ENCODE peak calls at places on chromosomes 4 and X, in four cellular contexts. U is CD8-positive, alpha-beta memory T cell; I is GM23248; Y is uterus. A is an unnamed sample.

GRCh38 chrX:43557792-43558191 is 98.3 kb upstream of the MAOA start:
- DNase-seq in Y (peak; percentile 33), U (peak; percentile 46), I (peak; percentile 56), A (no peak)

GRCh38 chr4:48499551-48500066 is 9.6 kb downstream of the ZAR1 start:
- DNase-seq in Y (no peak), U (no peak), I (no peak), A (no peak)

GRCh38 chr4:163448541-163449203 is 24.9 kb downstream of the TKTL2 start:
- DNase-seq in I (peak; percentile 42), U (no peak), Y (no peak), A (no peak)

GRCh38 chr4:73450398-73451004 is 14.5 kb downstream of the AFP start:
- DNase-seq in I (peak; percentile 95), U (no peak), Y (no peak), A (no peak)

GRCh38 chrX:131763674-131764073 is 219.8 kb downstream of the OR13H1 start:
- DNase-seq in I (peak; percentile 11), U (peak; percentile 83), Y (peak; percentile 82), A (peak; percentile 79)

GRCh38 chr4:160364217-160364616 is 1261.3 kb downstream of the RAPGEF2 start:
- DNase-seq in I (no peak), Y (no peak), U (no peak), A (no peak)

GRCh38 chrX:8607326-8607725 is 124.6 kb downstream of the ANOS1 start:
- DNase-seq in Y (no peak), U (no peak), I (peak; percentile 0), A (no peak)

GRCh38 chrX:39759526-39760224 is 338.1 kb downstream of the BCOR start:
- DNase-seq in I (peak; percentile 56), Y (peak; percentile 44), U (no peak), A (peak; percentile 12)

GRCh38 chrX:30488092-30488491 is 89.5 kb downstream of the TASL start:
- DNase-seq in U (no peak), I (peak; percentile 41), Y (no peak), A (no peak)

GRCh38 chr4:11743236-11743635 is 314.5 kb upstream of the HS3ST1 start:
- DNase-seq in U (no peak), Y (no peak), I (no peak), A (no peak)

GRCh38 chr4:123505457-123506310 is 109.1 kb downstream of the SPRY1 start:
- DNase-seq in Y (peak; percentile 28), I (peak; percentile 60), U (peak; percentile 7), A (peak; percentile 11)

GRCh38 chrX:42704454-42704853 is 73.5 kb downstream of the PPP1R2C start:
- DNase-seq in I (peak; percentile 3), Y (no peak), U (no peak), A (no peak)

GRCh38 chrX:101287402-101287801 is 3.7 kb downstream of the TAF7L start:
- DNase-seq in I (peak; percentile 49), U (peak; percentile 10), Y (no peak), A (no peak)

GRCh38 chr4:109033993-109034392 is 268.5 kb downstream of the COL25A1 start:
- DNase-seq in U (no peak), I (no peak), Y (no peak), A (no peak)

GRCh38 chr4:181143241-181143854 is 1099.9 kb upstream of the TENM3 start:
- DNase-seq in I (peak; percentile 65), Y (peak; percentile 64), U (peak; percentile 40), A (peak; percentile 89)

GRCh38 chr4:149531861-149532260 is 283.8 kb downstream of the IQCM start:
- DNase-seq in I (peak; percentile 32), Y (no peak), U (no peak), A (no peak)

GRCh38 chr4:1539132-1539755 is 133.0 kb upstream of the NKX1-1 start:
- DNase-seq in Y (no peak), I (no peak), U (no peak), A (no peak)

GRCh38 chr4:110289601-110290100 is 91.2 kb upstream of the ELOVL6 start:
- DNase-seq in U (no peak), Y (no peak), I (no peak), A (no peak)

GRCh38 chrX:154598656-154599055 is 13.7 kb downstream of the CTAG1A start:
- DNase-seq in U (no peak), Y (no peak), I (no peak), A (no peak)

GRCh38 chrX:1086444-1087409 is 125.7 kb downstream of the CRLF2 start:
- DNase-seq in U (no peak), Y (no peak), I (no peak), A (no peak)

GRCh38 chr4:121800961-121801714 is at the start of gene EXOSC9:
- DNase-seq in Y (peak; percentile 92), U (peak; percentile 92), I (peak; percentile 95), A (peak; percentile 90)

GRCh38 chrX:115362334-115363095 is 73.0 kb downstream of the LUZP4 start:
- DNase-seq in I (peak; percentile 20), U (no peak), Y (no peak), A (no peak)

GRCh38 chr4:7170012-7170411 is 22.3 kb upstream of the SORCS2 start:
- DNase-seq in Y (no peak), U (no peak), I (no peak), A (no peak)

GRCh38 chrX:85379174-85379907 is at the start of gene POF1B:
- DNase-seq in I (no peak), U (no peak), Y (no peak), A (no peak)

GRCh38 chrX:155086202-155086840 is 15.0 kb downstream of the BRCC3 start:
- DNase-seq in Y (peak; percentile 38), I (peak; percentile 33), U (peak; percentile 24), A (no peak)

GRCh38 chrX:148049441-148049840 is 68.3 kb downstream of the FMR1NB start:
- DNase-seq in Y (no peak), I (peak; percentile 40), U (peak; percentile 33), A (no peak)

GRCh38 chr4:107854326-107855030 is 29.7 kb downstream of the SGMS2 start:
- DNase-seq in Y (peak; percentile 30), U (no peak), I (peak; percentile 81), A (no peak)

GRCh38 chr4:168589154-168589553 is 92.3 kb downstream of the PALLD start:
- DNase-seq in U (no peak), Y (peak; percentile 79), I (peak; percentile 82), A (no peak)

GRCh38 chrX:20397587-20397986 is 130.9 kb upstream of the RPS6KA3 start:
- DNase-seq in Y (no peak), I (no peak), U (no peak), A (no peak)

GRCh38 chrX:103066606-103067005 is 2.6 kb upstream of the BEX1 start:
- DNase-seq in U (no peak), I (peak; percentile 6), Y (no peak), A (no peak)

DNA sequence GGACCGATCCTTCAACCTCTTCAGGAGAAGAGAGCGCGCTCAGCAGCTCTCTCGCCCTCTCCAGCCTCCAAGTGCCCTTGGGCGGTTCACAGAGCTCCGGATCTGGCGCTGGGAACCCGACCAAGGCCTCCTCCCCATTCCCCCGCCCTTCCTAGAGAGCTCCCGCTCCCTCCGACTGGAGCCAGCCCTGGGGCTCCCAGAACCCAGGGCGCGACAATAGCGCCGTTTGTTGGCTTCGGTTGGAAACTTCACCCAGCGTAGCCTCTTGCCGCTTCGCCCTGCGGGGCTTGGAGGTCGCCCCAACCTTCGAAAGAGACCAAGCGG is 3.1 kb upstream of the SOX3 start:
- DNase-seq in U (no peak), Y (no peak), I (peak; percentile 60), A (no peak)
- H3K27me3 ChIP-seq in U (no peaks in the 10 kb centered on the region), Y (peaks cover 59% of the 10 kb centered on the region), I (peaks cover 58% of the 10 kb centered on the region), A (peaks cover 30% of the 10 kb centered on the region)

DNA sequence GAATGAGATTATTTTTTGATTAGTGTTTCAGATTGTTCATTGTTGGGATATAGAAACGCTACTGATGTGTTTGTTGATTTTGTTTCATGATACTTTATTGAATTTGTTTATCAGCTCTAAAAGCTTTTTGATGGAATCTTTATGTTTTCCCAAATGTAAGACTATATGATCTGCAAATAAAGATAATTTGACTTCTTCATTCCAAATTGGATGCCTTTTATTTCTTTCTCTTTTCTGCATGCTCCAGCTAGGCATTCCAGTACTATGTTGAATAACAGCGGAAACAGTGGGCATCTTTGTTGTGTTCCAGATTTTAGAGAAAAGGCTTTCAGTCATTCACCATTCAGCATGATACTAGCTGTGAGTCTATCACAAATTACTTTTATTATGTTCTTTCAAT is 21.8 kb downstream of the SPANXN4 start:
- DNase-seq in U (no peak), Y (no peak), I (no peak), A (no peak)
- H3K27me3 ChIP-seq in U (no peaks in the 10 kb centered on the region), Y (no peaks in the 10 kb centered on the region), I (no peaks in the 10 kb centered on the region), A (no peaks in the 10 kb centered on the region)

GRCh38 chr4:3720461-3720860 is 45.7 kb upstream of the ADRA2C start:
- DNase-seq in I (no peak), U (no peak), Y (no peak), A (no peak)
- H3K27me3 ChIP-seq in I (peaks cover 29% of the 10 kb centered on the region), U (no peaks in the 10 kb centered on the region), Y (no peaks in the 10 kb centered on the region), A (peaks cover 33% of the 10 kb centered on the region)

GRCh38 chrX:150572206-150572605 is 3.8 kb downstream of the MTM1 start:
- DNase-seq in Y (no peak), I (peak; percentile 3), U (no peak), A (no peak)
- H3K27me3 ChIP-seq in Y (no peaks in the 10 kb centered on the region), I (no peaks in the 10 kb centered on the region), U (no peaks in the 10 kb centered on the region), A (no peaks in the 10 kb centered on the region)

DNA sequence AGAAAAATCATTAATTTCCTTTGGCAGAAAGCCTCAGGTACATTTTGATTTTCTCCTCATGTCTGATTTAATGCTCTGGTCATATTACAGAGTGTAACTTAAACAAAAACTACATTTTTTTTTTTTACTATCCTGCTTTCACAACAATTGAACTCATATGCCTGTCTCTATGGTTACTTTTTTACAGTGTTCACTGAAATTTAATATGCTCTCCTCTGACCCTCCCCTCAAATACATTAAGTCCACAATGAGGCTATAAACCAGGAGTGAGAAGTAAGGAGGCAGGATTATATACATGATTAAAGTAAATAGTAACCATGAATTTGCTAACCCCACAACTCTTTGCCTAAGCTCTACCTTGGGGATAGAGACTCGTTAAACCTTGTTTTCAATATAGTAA is 2.3 kb upstream of the NSUN7 start:
- DNase-seq in Y (no peak), I (no peak), U (no peak), A (no peak)
- H3K27me3 ChIP-seq in Y (no peaks in the 10 kb centered on the region), I (peaks cover 25% of the 10 kb centered on the region), U (peaks cover 16% of the 10 kb centered on the region), A (peaks cover 4% of the 10 kb centered on the region)

GRCh38 chr4:127400736-127401346 is 231.9 kb upstream of the INTU start:
- DNase-seq in I (peak; percentile 76), U (no peak), Y (peak; percentile 19), A (no peak)
- H3K27me3 ChIP-seq in I (no peaks in the 10 kb centered on the region), U (no peaks in the 10 kb centered on the region), Y (no peaks in the 10 kb centered on the region), A (no peaks in the 10 kb centered on the region)

DNA sequence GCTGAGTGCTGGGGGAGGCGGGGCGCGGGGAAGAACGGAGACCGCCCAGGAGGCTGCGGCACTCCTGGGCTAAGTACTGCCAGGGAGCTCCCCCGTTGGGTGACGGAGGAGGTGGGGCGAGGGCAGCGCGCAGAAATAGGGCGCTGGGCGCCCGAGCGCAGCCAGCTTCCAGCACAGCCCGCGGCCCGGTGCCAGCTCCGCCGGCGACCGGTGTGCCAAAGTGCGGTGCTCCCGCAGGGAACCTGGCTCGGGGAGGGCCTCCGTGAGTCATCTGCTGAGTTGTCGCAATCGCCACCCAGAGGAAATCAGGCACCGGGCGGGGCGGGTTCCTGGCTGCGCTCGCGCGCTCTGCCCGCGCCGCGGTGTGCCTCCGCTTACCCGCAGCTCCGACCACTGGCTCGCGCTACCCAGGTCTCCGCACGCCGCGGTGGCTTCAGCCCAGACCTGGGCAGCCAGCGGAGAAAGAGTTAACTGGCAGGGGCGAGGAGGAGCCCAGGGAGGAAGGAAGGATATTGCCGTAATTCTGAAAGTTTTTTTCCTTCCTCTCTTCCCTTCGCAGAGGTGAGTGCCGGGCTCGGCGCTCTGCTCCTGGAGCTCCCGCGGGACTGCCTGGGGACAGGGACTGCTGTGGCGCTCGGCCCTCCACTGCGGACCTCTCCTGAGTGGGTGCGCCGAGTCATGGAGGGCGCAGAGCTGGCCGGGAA is at the start of gene GPAT3:
- DNase-seq in I (peak; percentile 86), Y (peak; percentile 75), U (peak; percentile 71), A (peak; percentile 29)
- H3K27me3 ChIP-seq in I (peaks cover 19% of the 10 kb centered on the region), Y (no peaks in the 10 kb centered on the region), U (no peaks in the 10 kb centered on the region), A (peaks cover 19% of the 10 kb centered on the region)

GRCh38 chrX:25017667-25018247 is 2.0 kb upstream of the ARX start:
- DNase-seq in U (no peak), I (no peak), Y (no peak), A (no peak)
- H3K27me3 ChIP-seq in U (peaks cover 24% of the 10 kb centered on the region), I (peaks cover 50% of the 10 kb centered on the region), Y (peaks cover 88% of the 10 kb centered on the region), A (peaks cover 93% of the 10 kb centered on the region)

A was measured in dorsolateral prefrontal cortex.